ENCODE peak calls at places on chromosome 15, in nine cellular contexts. F is right lobe of liver, N is IMR-90, Q is spleen, U is heart left ventricle, J is HCT116, R is ovary, W is GM12878, P is esophagus squamous epithelium. A is an unnamed sample.

GRCh38 chr15:70093070-70093469 is 4.6 kb downstream of the TLE3 start:
- DNase-seq in F (no peak), N (no peak), Q (peak; percentile 21), U (no peak), J (no peak), R (no peak), W (no peak), P (no peak), A (no peak)

GRCh38 chr15:71097890-71098289 is 17.4 kb upstream of the THSD4 start:
- DNase-seq in F (no peak), N (no peak), Q (no peak), U (no peak), J (no peak), R (no peak), W (no peak), P (no peak), A (no peak)

GRCh38 chr15:101267320-101268104 is 9.8 kb downstream of the SELENOS start:
- DNase-seq in F (no peak), N (peak; percentile 91), Q (no peak), U (peak; percentile 57), J (no peak), R (no peak), W (no peak), P (no peak), A (no peak)

GRCh38 chr15:53759333-53759975 is at the start of gene WDR72:
- DNase-seq in F (peak; percentile 60), N (no peak), Q (no peak), U (no peak), J (no peak), R (no peak), W (no peak), P (no peak), A (no peak)

GRCh38 chr15:70799667-70800450 is 36.5 kb upstream of the UACA start:
- DNase-seq in F (peak; percentile 55), N (peak; percentile 99), Q (no peak), U (peak; percentile 36), J (no peak), R (no peak), W (no peak), P (no peak), A (no peak)

GRCh38 chr15:68823561-68823960 is 2.9 kb upstream of the ANP32A start:
- DNase-seq in F (no peak), N (no peak), Q (no peak), U (no peak), J (no peak), R (no peak), W (no peak), P (no peak), A (no peak)

GRCh38 chr15:75928680-75929608 is 25.3 kb downstream of the FBXO22 start:
- DNase-seq in F (no peak), N (peak; percentile 35), Q (no peak), U (no peak), J (peak; percentile 10), R (no peak), W (no peak), P (no peak), A (no peak)

GRCh38 chr15:82878325-82878724 is 68.9 kb downstream of the WHAMM start:
- DNase-seq in F (no peak), N (no peak), Q (no peak), U (no peak), J (no peak), R (no peak), W (no peak), P (no peak), A (no peak)

GRCh38 chr15:28123408-28124023 is 24.4 kb upstream of the OCA2 start:
- DNase-seq in F (peak; percentile 73), N (peak; percentile 76), Q (no peak), U (peak; percentile 60), J (peak; percentile 41), R (peak; percentile 42), W (no peak), P (no peak), A (peak; percentile 81)

GRCh38 chr15:92538115-92538514 is 117.5 kb downstream of the FAM174B start:
- DNase-seq in F (no peak), N (no peak), Q (no peak), U (no peak), J (no peak), R (no peak), W (no peak), P (no peak), A (no peak)

DNA sequence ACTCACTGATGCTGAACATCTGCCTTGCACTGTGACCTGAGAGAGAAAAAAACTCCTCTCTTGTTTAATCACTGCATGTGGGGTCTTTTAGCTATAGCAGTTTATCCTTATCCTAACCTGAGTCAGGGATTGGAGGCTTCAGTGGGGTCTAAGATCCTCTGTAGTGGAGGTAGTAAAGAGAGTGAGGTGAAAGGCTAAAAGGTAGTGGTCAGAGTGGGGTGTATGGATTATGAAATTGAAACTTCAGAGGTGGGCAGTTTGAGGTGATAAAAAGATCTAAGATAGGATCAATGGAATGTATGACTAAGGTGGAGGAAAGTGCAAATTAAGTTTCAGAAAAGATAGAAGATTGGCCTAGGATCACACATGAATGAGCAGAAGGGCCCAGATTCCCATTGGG is 36.5 kb downstream of the DET1 start:
- DNase-seq in F (no peak), N (no peak), Q (no peak), U (no peak), J (no peak), R (no peak), W (no peak), P (no peak), A (no peak)
- TF ChIP-seq POLR2A in F (no peak), N (no peak), Q (no peak), U (no peak), J (no peak), R (no peak), W (no peak), P (no peak), A (no peak)

GRCh38 chr15:40939909-40940801 is 11.0 kb downstream of the DLL4 start:
- DNase-seq in F (no peak), N (no peak), Q (peak; percentile 82), U (peak; percentile 59), J (no peak), R (no peak), W (peak; percentile 52), P (no peak), A (no peak)

GRCh38 chr15:40942865-40943264 is 10.4 kb upstream of the CHAC1 start:
- DNase-seq in F (no peak), N (no peak), Q (no peak), U (no peak), J (no peak), R (no peak), W (no peak), P (no peak), A (no peak)

GRCh38 chr15:40941528-40942336 is 11.5 kb upstream of the CHAC1 start:
- DNase-seq in F (peak; percentile 80), N (peak; percentile 73), Q (peak; percentile 95), U (peak; percentile 87), J (no peak), R (peak; percentile 80), W (no peak), P (no peak), A (peak; percentile 67)

GRCh38 chr15:40942337-40942854 is 10.9 kb upstream of the CHAC1 start:
- DNase-seq in F (no peak), N (no peak), Q (no peak), U (no peak), J (no peak), R (no peak), W (no peak), P (no peak), A (no peak)

GRCh38 chr15:40941078-40941527 is 12.0 kb downstream of the DLL4 start:
- DNase-seq in F (no peak), N (no peak), Q (no peak), U (peak; percentile 32), J (no peak), R (no peak), W (no peak), P (no peak), A (no peak)
- H3K4me3 ChIP-seq in F (peak overlapping the region; percentile 49), N (peak overlapping the region; percentile 28), Q (peak overlapping the region; percentile 53), U (peak overlapping the region; percentile 59), J (peak overlapping the region; percentile 60), R (peak overlapping the region; percentile 53), W (peak overlapping the region; percentile 66), P (peak overlapping the region; percentile 40), A (peak overlapping the region; percentile 81)

GRCh38 chr15:89349212-89349558 is 14.6 kb upstream of the POLG start:
- DNase-seq in F (no peak), N (no peak), Q (no peak), U (no peak), J (no peak), R (no peak), W (no peak), P (no peak), A (no peak)
- H3K27ac ChIP-seq in F (no peak overlapping the region), N (no peak overlapping the region), Q (no peak overlapping the region), U (no peak overlapping the region), J (no peak overlapping the region), R (no peak overlapping the region), W (no peak overlapping the region), P (no peak overlapping the region), A (no peak overlapping the region)

GRCh38 chr15:55407949-55408766 is at the start of the genes CCPG1 and PIERCE2:
- DNase-seq in F (peak; percentile 94), N (peak; percentile 93), Q (peak; percentile 99), U (peak; percentile 95), J (peak; percentile 89), R (peak; percentile 86), W (peak; percentile 72), P (peak; percentile 62), A (peak; percentile 94)
- TF ChIP-seq POLR2A in F (peak; percentile 92), N (peak; percentile 83), Q (no peak), U (peak; percentile 49), J (no peak), R (peak; percentile 53), W (peak; percentile 86), P (peak; percentile 7), A (peak; percentile 83)

A was measured in Peyer's patch.